ENCODE peak calls at places on chromosomes 2 and 18, in ten cellular contexts. U is ovary, F is fibroblast of lung, J is pancreas, B is colonic mucosa, A is esophagus squamous epithelium, R is aorta, O is mammary epithelial cell, E is endodermal cell, L is GM23248. C is an unnamed sample.
A peak's percentile ranks its signal among the peaks of the same experiment; 100 is the strongest.

GRCh38 chr2:45301307-45302010 is 292.2 kb upstream of the SIX2 start:
- DNase-seq in U (no peak), F (no peak), J (no peak), B (peak; percentile 40), A (no peak), R (no peak), O (no peak), E (no peak), L (no peak), C (peak; percentile 55)

GRCh38 chr2:85871494-85872164 is 17.2 kb downstream of the ST3GAL5 start:
- DNase-seq in U (no peak), F (no peak), J (peak; percentile 28), B (no peak), A (no peak), R (no peak), O (no peak), E (no peak), L (no peak), C (no peak)

GRCh38 chr2:27059141-27059820 is 7.8 kb downstream of the AGBL5 start:
- DNase-seq in U (peak; percentile 29), F (no peak), J (no peak), B (no peak), A (no peak), R (no peak), O (no peak), E (no peak), L (no peak), C (no peak)

GRCh38 chr2:102975996-102976636 is 214.3 kb downstream of the TMEM182 start:
- DNase-seq in U (no peak), F (peak; percentile 40), J (no peak), B (peak; percentile 24), A (no peak), R (no peak), O (peak; percentile 34), E (peak; percentile 89), L (peak; percentile 29), C (peak; percentile 20)

GRCh38 chr2:16727256-16727655 is 61.6 kb upstream of the CYRIA start:
- DNase-seq in U (no peak), F (peak; percentile 3), J (no peak), B (no peak), A (no peak), R (no peak), O (no peak), E (no peak), L (no peak), C (no peak)

GRCh38 chr18:12327510-12328178 is 19.6 kb downstream of the TUBB6 start:
- DNase-seq in U (peak; percentile 76), F (peak; percentile 71), J (peak; percentile 79), B (peak; percentile 80), A (no peak), R (peak; percentile 94), O (peak; percentile 76), E (peak; percentile 97), L (peak; percentile 92), C (peak; percentile 76)

GRCh38 chr2:137838255-137839092 is 125.8 kb upstream of the HNMT start:
- DNase-seq in U (no peak), F (peak; percentile 22), J (no peak), B (no peak), A (no peak), R (no peak), O (peak; percentile 29), E (no peak), L (peak; percentile 73), C (peak; percentile 24)

GRCh38 chr2:190277234-190278112 is 42.2 kb downstream of the HIBCH start:
- DNase-seq in U (no peak), F (peak; percentile 41), J (no peak), B (no peak), A (no peak), R (no peak), O (peak; percentile 48), E (peak; percentile 52), L (peak; percentile 71), C (peak; percentile 35)

GRCh38 chr18:52216686-52217085 is 123.3 kb upstream of the DCC start:
- DNase-seq in U (no peak), F (peak; percentile 17), J (no peak), B (no peak), A (no peak), R (no peak), O (no peak), E (no peak), L (no peak), C (no peak)

GRCh38 chr2:16773080-16773713 is 107.6 kb upstream of the CYRIA start:
- DNase-seq in U (no peak), F (peak; percentile 51), J (peak; percentile 34), B (no peak), A (no peak), R (no peak), O (peak; percentile 55), E (peak; percentile 81), L (peak; percentile 74), C (peak; percentile 44)

GRCh38 chr18:33212363-33212762 is 228.2 kb downstream of the CCDC178 start:
- DNase-seq in U (no peak), F (peak; percentile 4), J (no peak), B (no peak), A (no peak), R (no peak), O (peak; percentile 9), E (no peak), L (peak; percentile 0), C (no peak)

DNA sequence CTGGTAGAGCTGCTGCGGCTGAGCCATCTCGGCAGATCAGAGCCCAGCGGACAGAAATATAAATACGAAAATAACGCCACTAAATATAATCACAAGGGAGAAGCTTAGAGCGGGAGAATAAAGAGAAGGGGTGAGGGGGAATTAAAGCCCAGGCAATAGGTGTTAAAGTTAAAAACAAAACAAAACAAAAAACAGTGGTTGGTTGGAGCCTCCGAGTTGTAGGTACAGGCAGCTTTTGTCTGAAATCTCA is 1.3 kb upstream of the MEIS1 start:
- DNase-seq in U (no peak), F (no peak), J (no peak), B (no peak), A (no peak), R (no peak), O (no peak), E (no peak), L (no peak), C (no peak)
- H3K27ac ChIP-seq in U (peak overlapping the region; percentile 89), F (peak overlapping the region; percentile 93), J (peak overlapping the region; percentile 87), B (peak overlapping the region; percentile 87), A (peak overlapping the region; percentile 98), R (peak overlapping the region; percentile 63), O (peak overlapping the region; percentile 52), E (peak overlapping the region; percentile 89), L (peak overlapping the region; percentile 84), C (peak overlapping the region; percentile 35)

GRCh38 chr18:58102875-58103274 is 58.8 kb downstream of the NEDD4L start:
- DNase-seq in U (no peak), F (no peak), J (no peak), B (no peak), A (no peak), R (no peak), O (no peak), E (peak; percentile 18), L (no peak), C (peak; percentile 43)
- H3K4me1 ChIP-seq in U (peaks cover 11% of the 10 kb centered on the region), F (peaks cover 5% of the 10 kb centered on the region), J (peaks cover 33% of the 10 kb centered on the region), B (peaks cover 7% of the 10 kb centered on the region), A (peaks cover 5% of the 10 kb centered on the region), R (no peaks in the 10 kb centered on the region), O (no peaks in the 10 kb centered on the region), E (peaks cover 15% of the 10 kb centered on the region), L (no peaks in the 10 kb centered on the region), C (peaks cover 5% of the 10 kb centered on the region)

GRCh38 chr2:105187531-105187930 is 54.0 kb upstream of the GPR45 start:
- DNase-seq in U (no peak), F (peak; percentile 39), J (no peak), B (no peak), A (no peak), R (no peak), O (no peak), E (no peak), L (peak; percentile 7), C (no peak)
- H3K27ac ChIP-seq in U (no peak overlapping the region), F (no peak overlapping the region), J (no peak overlapping the region), B (no peak overlapping the region), A (no peak overlapping the region), R (no peak overlapping the region), O (no peak overlapping the region), E (no peak overlapping the region), L (no peak overlapping the region), C (no peak overlapping the region)

GRCh38 chr2:219403861-219404260 is 14.3 kb upstream of the DES start:
- DNase-seq in U (no peak), F (no peak), J (no peak), B (no peak), A (no peak), R (peak; percentile 62), O (no peak), E (no peak), L (no peak), C (no peak)
- H3K4me1 ChIP-seq in U (peaks cover 2% of the 10 kb centered on the region), F (peaks cover 11% of the 10 kb centered on the region), J (peaks cover 5% of the 10 kb centered on the region), B (peaks cover 5% of the 10 kb centered on the region), A (peaks cover 19% of the 10 kb centered on the region), R (peaks cover 2% of the 10 kb centered on the region), O (no peaks in the 10 kb centered on the region), E (peaks cover 26% of the 10 kb centered on the region), L (peaks cover 22% of the 10 kb centered on the region), C (peaks cover 10% of the 10 kb centered on the region)

C was measured in small intestine.